ENCODE peak calls at places on chromosome 9, in five cellular contexts. X is immature natural killer cell, J is nephron progenitor cell, P is cardiac fibroblast, L is lower lobe of right lung. K is an unnamed sample.

GRCh38 chr9:130288393-130288792 is 22.8 kb downstream of the HMCN2 start:
- DNase-seq in X (no peak), J (no peak), P (no peak), L (no peak), K (no peak)

GRCh38 chr9:87075537-87075936 is 128.2 kb upstream of the GAS1 start:
- DNase-seq in X (no peak), J (no peak), P (no peak), L (no peak), K (peak; percentile 48)

GRCh38 chr9:126705311-126705766 is 91.6 kb downstream of the LMX1B start:
- DNase-seq in X (peak; percentile 77), J (peak; percentile 94), P (peak; percentile 67), L (peak; percentile 83), K (peak; percentile 94)

GRCh38 chr9:124810513-124811355 is 33.8 kb downstream of the OLFML2A start:
- DNase-seq in X (no peak), J (peak; percentile 49), P (peak; percentile 78), L (no peak), K (peak; percentile 75)

GRCh38 chr9:131420913-131421312 is 27.0 kb downstream of the PRRC2B start:
- DNase-seq in X (no peak), J (no peak), P (peak; percentile 65), L (no peak), K (no peak)

GRCh38 chr9:129208191-129209091 is 30.4 kb upstream of the IER5L start:
- DNase-seq in X (no peak), J (peak; percentile 64), P (no peak), L (no peak), K (peak; percentile 84)

GRCh38 chr9:8611153-8611552 is 811.6 kb upstream of the DMAC1 start:
- DNase-seq in X (no peak), J (no peak), P (no peak), L (no peak), K (no peak)

GRCh38 chr9:96448546-96449170 is 1.3 kb upstream of the HABP4 start:
- DNase-seq in X (no peak), J (no peak), P (no peak), L (no peak), K (no peak)

GRCh38 chr9:70013598-70014196 is 30.0 kb upstream of the MAMDC2 start:
- DNase-seq in X (no peak), J (no peak), P (peak; percentile 54), L (no peak), K (no peak)

GRCh38 chr9:32550046-32550608 is 2.0 kb upstream of the SMIM27 start:
- DNase-seq in X (no peak), J (peak; percentile 9), P (peak; percentile 40), L (no peak), K (no peak)

GRCh38 chr9:114889802-114890224 is 40.6 kb downstream of the TNFSF8 start:
- DNase-seq in X (no peak), J (no peak), P (no peak), L (peak; percentile 76), K (no peak)

GRCh38 chr9:35882265-35882848 is 12.2 kb upstream of the OR13J1 start:
- DNase-seq in X (peak; percentile 67), J (peak; percentile 90), P (peak; percentile 83), L (peak; percentile 88), K (peak; percentile 87)

GRCh38 chr9:749712-750111 is 91.8 kb upstream of the DMRT1 start:
- DNase-seq in X (peak; percentile 44), J (no peak), P (no peak), L (no peak), K (no peak)

GRCh38 chr9:126617003-126617739 is 3.4 kb downstream of the LMX1B start:
- DNase-seq in X (no peak), J (no peak), P (no peak), L (no peak), K (no peak)

GRCh38 chr9:86767373-86767772 is 179.9 kb downstream of the GAS1 start:
- DNase-seq in X (no peak), J (no peak), P (no peak), L (no peak), K (no peak)

GRCh38 chr9:132630116-132630515 is 39.7 kb downstream of the DDX31 start:
- DNase-seq in X (no peak), J (no peak), P (no peak), L (no peak), K (no peak)